ENCODE peak calls at places on chromosomes 5 and 9, in five cellular contexts. L is HFF-Myc, T is Peyer's patch, X is astrocyte of the spinal cord, A is left ventricle myocardium inferior. H is an unnamed sample.

GRCh38 chr5:9714187-9714586 is 84.0 kb upstream of the TAS2R1 start:
- DNase-seq in T (no peak), X (no peak), A (no peak), L (peak; percentile 37), H (no peak)

GRCh38 chr9:4689687-4690104 is 10.3 kb downstream of the CDC37L1 start:
- DNase-seq in L (no peak), X (no peak), A (no peak), T (no peak), H (no peak)

GRCh38 chr5:127848098-127848497 is 144.9 kb downstream of the CCDC192 start:
- DNase-seq in A (no peak), L (no peak), T (no peak), X (no peak), H (no peak)

GRCh38 chr9:77543131-77543822 is 104.8 kb downstream of the GNA14 start:
- DNase-seq in T (no peak), L (no peak), A (no peak), X (no peak), H (no peak)

GRCh38 chr5:6713274-6714181 is at the start of gene TENT4A:
- DNase-seq in L (no peak), X (no peak), T (no peak), A (peak; percentile 51), H (no peak)

GRCh38 chr9:95028855-95029219 is 288.7 kb downstream of the FANCC start:
- DNase-seq in X (no peak), A (no peak), L (no peak), T (no peak), H (no peak)

GRCh38 chr5:68378204-68378830 is 162.8 kb downstream of the PIK3R1 start:
- DNase-seq in A (no peak), T (no peak), L (no peak), X (no peak), H (no peak)

GRCh38 chr5:22699319-22699718 is 153.8 kb downstream of the CDH12 start:
- DNase-seq in X (no peak), A (no peak), L (no peak), T (no peak), H (no peak)

GRCh38 chr9:76136986-76137385 is 246.5 kb downstream of the PCSK5 start:
- DNase-seq in T (no peak), A (no peak), X (peak; percentile 66), L (peak; percentile 69), H (no peak)

GRCh38 chr5:108345541-108346171 is 36.2 kb downstream of the FBXL17 start:
- DNase-seq in A (no peak), L (peak; percentile 19), X (peak; percentile 64), T (no peak), H (no peak)

GRCh38 chr9:136697146-136697820 is 10.0 kb upstream of the AGPAT2 start:
- DNase-seq in A (no peak), X (no peak), T (no peak), L (no peak), H (no peak)

GRCh38 chr9:87725900-87726709 is at the start of gene CTSL:
- DNase-seq in T (peak; percentile 53), X (peak; percentile 70), L (peak; percentile 24), A (peak; percentile 97), H (peak; percentile 86)

GRCh38 chr5:134552301-134552700 is 26.8 kb downstream of the JADE2 start:
- DNase-seq in X (peak; percentile 96), T (no peak), A (peak; percentile 86), L (no peak), H (peak; percentile 42)

GRCh38 chr5:149837680-149838269 is 106.8 kb downstream of the PDE6A start:
- DNase-seq in L (no peak), T (no peak), A (no peak), X (peak; percentile 74), H (no peak)

GRCh38 chr5:123438902-123439301 is 15.7 kb upstream of the CEP120 start:
- DNase-seq in T (no peak), X (peak; percentile 10), A (no peak), L (no peak), H (no peak)

GRCh38 chr5:14872070-14872989 is 752 bp upstream of the ANKH start:
- DNase-seq in L (no peak), A (peak; percentile 83), X (peak; percentile 41), T (peak; percentile 70), H (peak; percentile 37)
- TF ChIP-seq CTCF in L (no peak), A (peak; percentile 35), X (peak; percentile 4), T (no peak), H (no peak)

GRCh38 chr5:97157689-97158088 is 15.3 kb upstream of the LIX1 start:
- DNase-seq in L (no peak), X (no peak), T (no peak), A (no peak), H (no peak)
- TF ChIP-seq CTCF in L (no peak), X (no peak), T (no peak), A (no peak), H (no peak)

GRCh38 chr9:135500525-135501260 is at the start of gene MRPS2:
- DNase-seq in A (peak; percentile 88), T (peak; percentile 80), L (peak; percentile 57), X (peak; percentile 86), H (peak; percentile 47)

GRCh38 chr9:135500071-135500524 is 384 bp upstream of the MRPS2 start:
- DNase-seq in A (no peak), L (no peak), T (no peak), X (no peak), H (no peak)

GRCh38 chr9:135498381-135499126 is 1.9 kb upstream of the MRPS2 start:
- DNase-seq in T (no peak), L (no peak), A (no peak), X (no peak), H (no peak)

GRCh38 chr9:135501261-135502167 is 1.0 kb downstream of the MRPS2 start:
- DNase-seq in A (no peak), L (no peak), X (peak; percentile 50), T (no peak), H (no peak)

GRCh38 chr9:135499326-135500070 is 984 bp upstream of the MRPS2 start:
- DNase-seq in L (peak; percentile 35), T (peak; percentile 96), A (peak; percentile 96), X (peak; percentile 82), H (peak; percentile 95)
- TF ChIP-seq CTCF in L (no peak), T (no peak), A (no peak), X (no peak), H (no peak)

GRCh38 chr9:90871327-90871935 is 69.8 kb downstream of the SYK start:
- DNase-seq in A (no peak), T (no peak), L (no peak), X (no peak), H (no peak)

GRCh38 chr9:90872835-90873294 is 71.2 kb downstream of the SYK start:
- DNase-seq in T (no peak), L (no peak), A (no peak), X (no peak), H (no peak)

GRCh38 chr9:90873422-90873821 is 71.8 kb downstream of the SYK start:
- DNase-seq in A (no peak), T (no peak), L (no peak), X (no peak), H (no peak)

GRCh38 chr9:90868555-90868954 is 66.9 kb downstream of the SYK start:
- DNase-seq in X (no peak), A (no peak), L (no peak), T (no peak), H (no peak)

DNA sequence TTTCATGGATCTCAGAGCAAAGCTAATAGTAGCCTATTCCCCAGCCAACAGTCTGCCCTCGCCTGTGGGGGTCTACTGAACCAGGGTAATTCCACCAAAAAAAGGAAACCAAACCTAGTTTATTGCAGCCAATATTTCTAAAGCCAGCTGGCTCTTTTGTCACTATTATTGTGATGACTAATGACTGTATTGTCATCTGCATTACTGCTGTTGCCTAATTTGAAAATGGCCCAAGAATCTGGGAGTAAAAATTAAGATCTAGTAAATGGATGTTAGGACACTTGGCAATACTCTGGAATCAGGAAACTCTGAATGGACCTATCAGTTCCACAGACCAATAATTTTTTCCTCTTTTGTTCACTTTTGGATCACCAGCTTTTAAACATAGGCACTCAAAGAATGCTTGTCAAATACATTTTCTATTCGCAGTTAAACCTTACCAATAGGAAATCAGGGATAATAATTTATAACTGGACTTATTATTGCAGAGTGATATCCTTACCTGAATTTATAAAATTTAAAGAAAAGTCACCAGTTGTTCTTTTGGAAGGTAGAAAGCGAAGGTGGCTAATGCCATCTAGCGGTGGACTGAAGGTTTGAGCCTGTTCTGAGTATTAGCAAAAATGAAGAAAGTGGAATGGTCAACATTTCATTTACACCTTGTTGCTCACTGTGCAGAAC is 69.2 kb downstream of the SYK start:
- DNase-seq in T (peak; percentile 29), L (no peak), A (no peak), X (peak; percentile 40), H (no peak)
- TF ChIP-seq CTCF in T (peak; percentile 54), L (peak; percentile 83), A (peak; percentile 89), X (peak; percentile 85), H (peak; percentile 34)

GRCh38 chr9:69548676-69549075 is 123.5 kb downstream of the APBA1 start:
- DNase-seq in X (no peak), A (no peak), T (no peak), L (no peak), H (no peak)

GRCh38 chr9:69554945-69555344 is 117.2 kb downstream of the APBA1 start:
- DNase-seq in X (peak; percentile 76), L (no peak), A (no peak), T (no peak), H (no peak)

GRCh38 chr9:69546265-69546664 is 125.9 kb downstream of the APBA1 start:
- DNase-seq in L (no peak), A (no peak), X (peak; percentile 27), T (no peak), H (no peak)

DNA sequence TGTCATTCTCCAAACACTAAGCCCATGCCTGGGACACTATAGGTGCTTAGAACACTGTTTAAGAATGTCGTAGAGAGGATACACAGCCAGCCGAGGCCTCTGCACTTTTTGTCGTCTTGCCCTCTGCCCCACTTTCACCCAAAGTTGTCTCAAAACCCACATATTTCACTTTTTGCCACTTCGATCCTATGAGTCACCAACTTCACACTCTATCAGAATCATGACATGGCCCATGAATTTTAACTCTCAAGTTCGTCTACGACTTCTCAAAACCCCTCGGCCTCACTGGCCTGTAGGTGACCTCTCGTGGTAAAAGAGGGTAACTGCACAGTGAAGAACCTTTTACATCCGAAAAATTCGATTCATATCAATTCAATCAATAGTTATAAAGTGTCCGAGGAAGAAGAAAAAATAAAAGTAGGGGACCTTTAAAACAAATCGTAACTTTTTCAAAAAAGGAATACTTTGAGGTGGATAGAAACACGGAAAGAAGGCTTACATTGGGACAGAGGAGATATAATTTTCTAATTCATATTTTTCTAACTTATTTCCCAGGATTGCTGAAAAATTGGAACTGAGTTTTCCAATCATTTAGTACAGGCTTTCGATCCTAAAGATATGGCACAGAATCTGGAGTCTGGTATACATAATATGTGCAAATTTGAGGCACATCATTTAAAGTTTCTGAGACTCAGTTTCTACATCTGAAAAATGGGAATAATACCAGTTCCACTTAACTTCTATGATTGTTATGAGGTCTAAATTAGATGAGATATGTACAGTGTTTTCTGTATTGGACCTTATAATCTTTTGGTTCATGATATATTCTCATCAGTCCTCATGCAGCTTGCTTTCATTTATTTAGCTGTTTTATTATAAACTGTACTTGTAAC is 122.6 kb downstream of the APBA1 start:
- DNase-seq in A (no peak), L (no peak), X (peak; percentile 57), T (no peak), H (no peak)
- TF ChIP-seq CTCF in A (peak; percentile 90), L (peak; percentile 81), X (peak; percentile 87), T (peak; percentile 53), H (no peak)